ENCODE peak calls at places on chromosomes 1 and 21, in ten cellular contexts. V, K, H, N, I, B, C, T, A and L are unnamed samples.

GRCh38 chr1:162632234-162632666 is at the start of gene DDR2:
- DNase-seq in V (peak; percentile 58), K (peak; percentile 46), H (peak; percentile 94), N (peak; percentile 90), I (no peak), B (no peak), C (no peak), T (no peak), A (no peak), L (no peak)

GRCh38 chr1:53899206-53899628 is 5.2 kb downstream of the DIO1 start:
- DNase-seq in V (peak; percentile 26), K (peak; percentile 74), H (no peak), N (no peak), I (peak; percentile 79), B (no peak), C (no peak), T (no peak), A (no peak), L (no peak)

GRCh38 chr1:1206376-1207253 is at the start of gene TNFRSF18:
- DNase-seq in V (peak; percentile 75), K (peak; percentile 64), H (no peak), N (no peak), I (no peak), B (no peak), C (no peak), T (peak; percentile 64), A (no peak), L (no peak)

GRCh38 chr21:35239811-35240219 is 190.7 kb upstream of the RUNX1 start:
- DNase-seq in V (no peak), K (no peak), H (no peak), N (no peak), I (no peak), B (no peak), C (no peak), T (no peak), A (no peak), L (no peak)

GRCh38 chr1:59549903-59550302 is 253.0 kb downstream of the FGGY start:
- DNase-seq in V (peak; percentile 18), K (no peak), H (peak; percentile 71), N (peak; percentile 84), I (peak; percentile 50), B (no peak), C (no peak), T (peak; percentile 64), A (no peak), L (no peak)

GRCh38 chr21:40936771-40937261 is 89.9 kb upstream of the DSCAM start:
- DNase-seq in V (no peak), K (no peak), H (no peak), N (no peak), I (no peak), B (no peak), C (no peak), T (no peak), A (no peak), L (peak; percentile 64)

GRCh38 chr1:245751671-245752070 is 596.9 kb downstream of the KIF26B start:
- DNase-seq in V (no peak), K (no peak), H (no peak), N (no peak), I (no peak), B (no peak), C (no peak), T (no peak), A (no peak), L (peak; percentile 89)

GRCh38 chr21:23045955-23046354 is 2047.7 kb downstream of the NCAM2 start:
- DNase-seq in V (no peak), K (no peak), H (no peak), N (no peak), I (no peak), B (no peak), C (no peak), T (no peak), A (no peak), L (no peak)

GRCh38 chr21:42417533-42417932 is 13.8 kb downstream of the UBASH3A start:
- DNase-seq in V (no peak), K (no peak), H (no peak), N (no peak), I (no peak), B (no peak), C (no peak), T (no peak), A (peak; percentile 81), L (no peak)

GRCh38 chr1:62142550-62142949 is 52.1 kb upstream of the L1TD1 start:
- DNase-seq in V (no peak), K (no peak), H (no peak), N (no peak), I (no peak), B (peak; percentile 61), C (no peak), T (no peak), A (no peak), L (no peak)

GRCh38 chr1:79887059-79887458 is 880.5 kb upstream of the ADGRL4 start:
- DNase-seq in V (no peak), K (no peak), H (no peak), N (no peak), I (no peak), B (no peak), C (no peak), T (no peak), A (no peak), L (no peak)

DNA sequence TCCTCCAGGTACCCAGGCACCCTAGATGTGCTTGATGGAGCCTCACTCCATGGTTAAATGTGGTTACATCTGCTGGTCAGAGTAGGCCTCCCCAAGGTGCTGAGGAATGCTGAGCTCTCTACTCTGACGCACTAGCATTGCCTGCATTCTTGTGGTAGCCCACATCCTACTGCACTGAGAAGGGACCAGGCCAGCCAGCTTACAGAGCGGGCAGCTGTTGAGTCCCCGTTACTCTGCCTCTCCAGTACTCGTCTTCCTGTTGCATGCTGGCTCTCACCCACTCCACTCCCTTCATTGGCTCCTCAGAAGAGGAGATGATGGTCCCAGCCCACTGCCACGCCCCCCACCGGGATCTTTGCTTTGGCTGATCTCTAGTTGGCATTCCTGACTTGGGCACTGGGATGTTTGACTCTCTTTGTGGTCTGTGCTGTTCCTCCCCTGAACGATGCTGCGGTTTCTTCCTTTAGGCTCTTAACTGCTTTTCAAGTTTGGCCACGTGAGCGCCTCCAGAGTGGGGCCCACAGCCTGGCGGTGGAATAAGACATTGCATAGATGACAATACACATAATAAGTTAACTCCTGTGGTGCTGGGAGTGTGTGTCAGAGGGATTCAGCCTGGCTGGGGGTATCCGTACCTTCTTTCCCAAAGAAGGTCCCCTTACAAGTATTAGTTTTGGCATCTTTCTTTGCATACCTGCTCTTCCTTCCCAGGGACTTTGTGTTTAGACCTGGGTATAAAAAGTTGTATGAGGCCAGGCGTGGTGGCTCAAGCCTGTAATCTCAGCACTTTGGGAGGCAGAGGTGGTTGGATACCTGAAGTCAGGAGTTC is 18.6 kb downstream of the AZIN2 start:
- DNase-seq in V (peak; percentile 63), K (peak; percentile 34), H (no peak), N (no peak), I (no peak), B (peak; percentile 52), C (no peak), T (peak; percentile 80), A (peak; percentile 64), L (no peak)
- TF ChIP-seq POLR2A in V (no peak), K (no peak), H (no peak), N (no peak), I (no peak), B (no peak), C (no peak), T (no peak), A (peak; percentile 21), L (no peak)

GRCh38 chr1:30609336-30610280 is 113.8 kb downstream of the MATN1 start:
- DNase-seq in V (no peak), K (no peak), H (no peak), N (no peak), I (no peak), B (peak; percentile 33), C (no peak), T (no peak), A (no peak), L (no peak)
- TF ChIP-seq EP300 in V (no peak), K (no peak), H (no peak), N (no peak), I (no peak), B (no peak), C (no peak), T (no peak), A (no peak), L (no peak)

GRCh38 chr1:225508538-225509375 is 80.9 kb upstream of the LBR start:
- DNase-seq in V (no peak), K (peak; percentile 39), H (no peak), N (no peak), I (peak; percentile 89), B (peak; percentile 46), C (no peak), T (no peak), A (no peak), L (no peak)
- TF ChIP-seq POLR2AphosphoS5 in V (peak; percentile 83), K (peak; percentile 63), H (peak; percentile 50), N (no peak), I (no peak), B (no peak), C (no peak), T (peak; percentile 50), A (no peak), L (peak; percentile 85)

DNA sequence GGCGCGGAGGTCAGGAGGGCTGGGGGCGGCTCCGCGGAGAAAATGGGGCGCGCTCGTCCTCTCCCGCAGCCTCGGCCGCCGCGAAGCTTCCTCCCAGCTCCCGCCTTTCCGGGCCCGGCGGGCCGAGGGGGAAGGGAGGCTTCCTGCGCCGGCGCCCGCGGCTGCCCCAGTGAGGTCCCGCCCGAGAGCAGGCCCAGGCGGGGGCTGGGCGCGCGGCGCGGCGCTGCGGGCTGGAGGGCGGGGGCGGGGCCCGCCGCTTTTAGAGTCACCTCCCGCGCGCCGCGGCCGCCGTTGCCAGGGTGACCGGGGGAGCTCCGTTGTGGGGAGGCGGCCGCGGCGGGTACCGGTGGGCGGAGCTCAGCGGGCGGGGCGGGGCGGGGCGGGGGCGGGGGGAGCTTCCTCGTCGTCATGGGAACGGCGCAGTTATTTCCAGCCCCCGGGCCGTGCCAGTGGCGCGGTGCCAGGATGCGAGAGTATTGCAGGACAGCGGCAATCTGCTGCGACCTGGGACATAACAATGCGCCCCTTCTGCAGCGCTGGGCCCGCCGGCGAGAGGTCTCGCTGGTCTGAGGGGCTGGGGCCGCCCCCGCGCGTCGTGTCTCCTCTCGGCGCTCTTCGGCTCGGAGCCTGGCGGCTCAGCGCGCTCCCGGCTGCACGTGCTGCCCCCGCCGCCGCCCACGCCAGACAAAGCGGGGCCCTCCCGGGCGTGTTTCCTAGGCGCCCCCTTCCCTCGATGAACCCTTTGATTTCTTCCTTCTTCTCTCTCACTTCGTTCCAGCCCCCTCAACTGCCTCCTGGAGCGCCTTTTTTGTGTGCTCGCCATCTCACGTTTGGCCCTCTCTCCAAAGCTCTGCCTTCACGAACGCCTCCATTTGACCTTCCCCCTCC is 16.9 kb downstream of the IER5 start:
- DNase-seq in V (peak; percentile 96), K (peak; percentile 96), H (peak; percentile 98), N (peak; percentile 97), I (peak; percentile 74), B (peak; percentile 86), C (peak; percentile 99), T (peak; percentile 97), A (no peak), L (peak; percentile 97)
- TF ChIP-seq POLR2A in V (peak; percentile 83), K (no peak), H (peak; percentile 82), N (no peak), I (no peak), B (no peak), C (peak; percentile 81), T (peak; percentile 90), A (peak; percentile 65), L (peak; percentile 62)